ENCODE peak calls at places on chromosomes 12 and 14, in ten cellular contexts. G is testis; H is spleen; S is GM12865; D is T-helper 1 cell; W is EH; L is GM10248; M is GM04504; P is neural crest cell; Y is Jurkat, Clone E6-1. K is an unnamed sample.
A peak's percentile ranks its signal among the peaks of the same experiment; 100 is the strongest.

GRCh38 chr12:69497308-69498026 is 27.3 kb downstream of the FRS2 start:
- DNase-seq in G (no peak), H (no peak), S (peak; percentile 75), D (peak; percentile 9), W (peak; percentile 44), L (peak; percentile 64), M (no peak), P (no peak), Y (peak; percentile 37), K (no peak)

GRCh38 chr12:67068204-67068731 is 200.9 kb upstream of the CAND1 start:
- DNase-seq in G (no peak), H (no peak), S (no peak), D (no peak), W (no peak), L (peak; percentile 3), M (no peak), P (peak; percentile 27), Y (no peak), K (no peak)

GRCh38 chr14:59133202-59133601 is 55.3 kb upstream of the DAAM1 start:
- DNase-seq in G (no peak), H (no peak), S (no peak), D (no peak), W (no peak), L (no peak), M (no peak), P (no peak), Y (no peak), K (no peak)

GRCh38 chr12:26435005-26435404 is 239.6 kb downstream of the SSPN start:
- DNase-seq in G (no peak), H (no peak), S (no peak), D (no peak), W (no peak), L (no peak), M (no peak), P (no peak), Y (no peak), K (no peak)

GRCh38 chr12:56385873-56386272 is 23.2 kb upstream of the APOF start:
- DNase-seq in G (no peak), H (no peak), S (no peak), D (no peak), W (no peak), L (no peak), M (no peak), P (no peak), Y (no peak), K (no peak)

GRCh38 chr12:132259364-132259871 is 70.0 kb downstream of the GALNT9 start:
- DNase-seq in G (no peak), H (no peak), S (no peak), D (no peak), W (no peak), L (no peak), M (no peak), P (no peak), Y (peak; percentile 34), K (no peak)

GRCh38 chr12:71281425-71281824 is 123.6 kb upstream of the TSPAN8 start:
- DNase-seq in G (no peak), H (no peak), S (no peak), D (no peak), W (no peak), L (no peak), M (no peak), P (no peak), Y (no peak), K (no peak)

GRCh38 chr12:87827638-87828264 is 201.4 kb downstream of the C12orf50 start:
- DNase-seq in G (no peak), H (no peak), S (no peak), D (no peak), W (peak; percentile 6), L (no peak), M (no peak), P (no peak), Y (no peak), K (no peak)

GRCh38 chr14:103103461-103104388 is 9.2 kb downstream of the EXOC3L4 start:
- DNase-seq in G (no peak), H (no peak), S (peak; percentile 42), D (no peak), W (peak; percentile 63), L (no peak), M (no peak), P (no peak), Y (no peak), K (no peak)

GRCh38 chr12:29634057-29634456 is 136.6 kb upstream of the OVCH1 start:
- DNase-seq in G (no peak), H (no peak), S (no peak), D (no peak), W (no peak), L (no peak), M (no peak), P (no peak), Y (no peak), K (no peak)

GRCh38 chr14:54366726-54367707 is 29.8 kb upstream of the CDKN3 start:
- DNase-seq in G (peak; percentile 73), H (no peak), S (peak; percentile 58), D (peak; percentile 16), W (peak; percentile 76), L (peak; percentile 28), M (no peak), P (no peak), Y (peak; percentile 51), K (peak; percentile 23)

GRCh38 chr14:65255029-65255545 is 152.8 kb upstream of the MAX start:
- DNase-seq in G (no peak), H (no peak), S (no peak), D (no peak), W (peak; percentile 82), L (no peak), M (no peak), P (no peak), Y (no peak), K (no peak)

GRCh38 chr14:23056257-23056955 is 914 bp downstream of the CDH24 start:
- DNase-seq in G (peak; percentile 71), H (peak; percentile 91), S (peak; percentile 77), D (peak; percentile 65), W (peak; percentile 78), L (peak; percentile 90), M (no peak), P (peak; percentile 74), Y (peak; percentile 46), K (no peak)

GRCh38 chr12:130925616-130926015 is 28.1 kb upstream of the ADGRD1 start:
- DNase-seq in G (peak; percentile 77), H (no peak), S (no peak), D (no peak), W (peak; percentile 56), L (no peak), M (no peak), P (no peak), Y (no peak), K (no peak)

GRCh38 chr12:104680070-104680469 is 223.3 kb downstream of the CHST11 start:
- DNase-seq in G (no peak), H (no peak), S (peak; percentile 75), D (peak; percentile 83), W (peak; percentile 50), L (peak; percentile 55), M (no peak), P (no peak), Y (peak; percentile 70), K (no peak)

GRCh38 chr12:11779286-11779685 is 129.8 kb downstream of the ETV6 start:
- DNase-seq in G (no peak), H (no peak), S (peak; percentile 61), D (no peak), W (peak; percentile 80), L (no peak), M (peak; percentile 26), P (no peak), Y (no peak), K (no peak)

GRCh38 chr12:130948751-130949150 is 5.0 kb upstream of the ADGRD1 start:
- DNase-seq in G (no peak), H (no peak), S (no peak), D (no peak), W (no peak), L (no peak), M (no peak), P (no peak), Y (no peak), K (no peak)

GRCh38 chr12:50788562-50788961 is 24.7 kb downstream of the ATF1 start:
- DNase-seq in G (no peak), H (no peak), S (no peak), D (no peak), W (peak; percentile 97), L (no peak), M (peak; percentile 53), P (no peak), Y (no peak), K (no peak)

GRCh38 chr14:58941666-58942065 is 246.8 kb upstream of the DAAM1 start:
- DNase-seq in G (no peak), H (no peak), S (no peak), D (no peak), W (peak; percentile 85), L (no peak), M (no peak), P (no peak), Y (no peak), K (no peak)

GRCh38 chr14:57287745-57288144 is 19.0 kb downstream of the AP5M1 start:
- DNase-seq in G (no peak), H (no peak), S (no peak), D (no peak), W (peak; percentile 14), L (no peak), M (no peak), P (no peak), Y (no peak), K (no peak)

GRCh38 chr14:94636744-94637412 is 24.7 kb downstream of the SERPINA3 start:
- DNase-seq in G (no peak), H (no peak), S (no peak), D (no peak), W (peak; percentile 44), L (no peak), M (no peak), P (no peak), Y (no peak), K (no peak)

GRCh38 chr12:52006726-52007157 is at the start of gene TAMALIN:
- DNase-seq in G (peak; percentile 59), H (peak; percentile 94), S (no peak), D (peak; percentile 53), W (peak; percentile 63), L (peak; percentile 75), M (no peak), P (peak; percentile 64), Y (peak; percentile 51), K (peak; percentile 88)

GRCh38 chr14:62206456-62206855 is 444.2 kb downstream of the SNAPC1 start:
- DNase-seq in G (no peak), H (no peak), S (no peak), D (no peak), W (peak; percentile 60), L (no peak), M (no peak), P (no peak), Y (no peak), K (no peak)

GRCh38 chr12:57632369-57632897 is 568 bp downstream of the B4GALNT1 start:
- DNase-seq in G (peak; percentile 14), H (no peak), S (no peak), D (peak; percentile 33), W (peak; percentile 53), L (peak; percentile 28), M (no peak), P (no peak), Y (no peak), K (no peak)

GRCh38 chr12:86950043-86950838 is 694.0 kb upstream of the MGAT4C start:
- DNase-seq in G (no peak), H (no peak), S (no peak), D (no peak), W (no peak), L (no peak), M (no peak), P (no peak), Y (no peak), K (no peak)

GRCh38 chr14:98775892-98776291 is 496.1 kb downstream of the BCL11B start:
- DNase-seq in G (no peak), H (no peak), S (no peak), D (no peak), W (no peak), L (no peak), M (no peak), P (no peak), Y (no peak), K (no peak)

GRCh38 chr12:108299516-108299915 is 39.6 kb downstream of the CMKLR1 start:
- DNase-seq in G (no peak), H (no peak), S (no peak), D (no peak), W (no peak), L (no peak), M (no peak), P (no peak), Y (no peak), K (no peak)

K was measured in ovary.